ENCODE peak calls at places on chromosomes 2 and 18, in ten cellular contexts. One of them, this sample, is unnamed.

GRCh38 chr2:143160732-143161707 is 31.8 kb downstream of the ARHGAP15 start:
- DNase-seq in lower lobe of right lung: no peak
- DNase-seq in thoracic aorta: no peak
- DNase-seq in bronchial epithelial cell: no peak
- DNase-seq in astrocyte of the spinal cord: no peak
- DNase-seq in transverse colon: no peak
- DNase-seq in astrocyte: no peak
- DNase-seq in IMR-90: no peak
- DNase-seq in upper lobe of right lung: no peak
- DNase-seq in AG09319: no peak
- DNase-seq in this sample: no peak

GRCh38 chr2:7209776-7210555 is 292.8 kb downstream of the RNF144A start:
- DNase-seq in transverse colon: no peak
- DNase-seq in thoracic aorta: no peak
- DNase-seq in astrocyte of the spinal cord: peak; percentile 58
- DNase-seq in lower lobe of right lung: no peak
- DNase-seq in upper lobe of right lung: no peak
- DNase-seq in bronchial epithelial cell: no peak
- DNase-seq in IMR-90: peak; percentile 4
- DNase-seq in astrocyte: peak; percentile 89
- DNase-seq in AG09319: no peak
- DNase-seq in this sample: no peak

GRCh38 chr2:71223767-71224333 is 3.1 kb downstream of the PAIP2B start:
- DNase-seq in AG09319: peak; percentile 2
- DNase-seq in lower lobe of right lung: no peak
- DNase-seq in upper lobe of right lung: no peak
- DNase-seq in transverse colon: peak; percentile 64
- DNase-seq in IMR-90: peak; percentile 16
- DNase-seq in astrocyte of the spinal cord: peak; percentile 23
- DNase-seq in bronchial epithelial cell: peak; percentile 15
- DNase-seq in astrocyte: peak; percentile 7
- DNase-seq in thoracic aorta: no peak
- DNase-seq in this sample: no peak

GRCh38 chr2:62219407-62220159 is 23.7 kb downstream of the B3GNT2 start:
- DNase-seq in astrocyte: no peak
- DNase-seq in AG09319: no peak
- DNase-seq in astrocyte of the spinal cord: no peak
- DNase-seq in bronchial epithelial cell: no peak
- DNase-seq in upper lobe of right lung: no peak
- DNase-seq in lower lobe of right lung: no peak
- DNase-seq in transverse colon: no peak
- DNase-seq in IMR-90: no peak
- DNase-seq in thoracic aorta: no peak
- DNase-seq in this sample: no peak

GRCh38 chr18:7711495-7711894 is 144.4 kb downstream of the PTPRM start:
- DNase-seq in astrocyte: no peak
- DNase-seq in upper lobe of right lung: no peak
- DNase-seq in lower lobe of right lung: no peak
- DNase-seq in transverse colon: no peak
- DNase-seq in bronchial epithelial cell: no peak
- DNase-seq in AG09319: no peak
- DNase-seq in thoracic aorta: no peak
- DNase-seq in astrocyte of the spinal cord: no peak
- DNase-seq in IMR-90: no peak
- DNase-seq in this sample: no peak

GRCh38 chr2:101116348-101116747 is 34.8 kb downstream of the TBC1D8 start:
- DNase-seq in astrocyte of the spinal cord: no peak
- DNase-seq in thoracic aorta: no peak
- DNase-seq in transverse colon: no peak
- DNase-seq in astrocyte: no peak
- DNase-seq in lower lobe of right lung: no peak
- DNase-seq in bronchial epithelial cell: no peak
- DNase-seq in AG09319: no peak
- DNase-seq in upper lobe of right lung: no peak
- DNase-seq in IMR-90: no peak
- DNase-seq in this sample: no peak

GRCh38 chr2:155665704-155666103 is 666.8 kb downstream of the NR4A2 start:
- DNase-seq in IMR-90: no peak
- DNase-seq in transverse colon: no peak
- DNase-seq in AG09319: no peak
- DNase-seq in thoracic aorta: no peak
- DNase-seq in bronchial epithelial cell: no peak
- DNase-seq in astrocyte: no peak
- DNase-seq in astrocyte of the spinal cord: no peak
- DNase-seq in lower lobe of right lung: no peak
- DNase-seq in upper lobe of right lung: no peak
- DNase-seq in this sample: no peak

GRCh38 chr2:99615247-99615771 is 125.5 kb upstream of the REV1 start:
- DNase-seq in astrocyte of the spinal cord: no peak
- DNase-seq in IMR-90: no peak
- DNase-seq in bronchial epithelial cell: no peak
- DNase-seq in lower lobe of right lung: no peak
- DNase-seq in AG09319: no peak
- DNase-seq in thoracic aorta: no peak
- DNase-seq in astrocyte: no peak
- DNase-seq in transverse colon: no peak
- DNase-seq in upper lobe of right lung: no peak
- DNase-seq in this sample: no peak

GRCh38 chr2:9440058-9440727 is 16.7 kb downstream of the CPSF3 start:
- DNase-seq in transverse colon: no peak
- DNase-seq in lower lobe of right lung: no peak
- DNase-seq in IMR-90: peak; percentile 82
- DNase-seq in bronchial epithelial cell: peak; percentile 41
- DNase-seq in thoracic aorta: no peak
- DNase-seq in astrocyte: peak; percentile 57
- DNase-seq in AG09319: peak; percentile 14
- DNase-seq in astrocyte of the spinal cord: peak; percentile 37
- DNase-seq in upper lobe of right lung: no peak
- DNase-seq in this sample: no peak

GRCh38 chr18:477565-477964 is 22.9 kb downstream of the COLEC12 start:
- DNase-seq in thoracic aorta: no peak
- DNase-seq in astrocyte: no peak
- DNase-seq in lower lobe of right lung: no peak
- DNase-seq in AG09319: no peak
- DNase-seq in upper lobe of right lung: no peak
- DNase-seq in transverse colon: no peak
- DNase-seq in astrocyte of the spinal cord: no peak
- DNase-seq in IMR-90: no peak
- DNase-seq in bronchial epithelial cell: no peak
- DNase-seq in this sample: peak; percentile 43

GRCh38 chr2:15041429-15041837 is 408.9 kb downstream of the LRATD1 start:
- DNase-seq in astrocyte of the spinal cord: peak; percentile 23
- DNase-seq in lower lobe of right lung: no peak
- DNase-seq in IMR-90: peak; percentile 60
- DNase-seq in bronchial epithelial cell: no peak
- DNase-seq in astrocyte: peak; percentile 13
- DNase-seq in AG09319: no peak
- DNase-seq in transverse colon: peak; percentile 13
- DNase-seq in upper lobe of right lung: no peak
- DNase-seq in thoracic aorta: no peak
- DNase-seq in this sample: no peak

GRCh38 chr2:74816540-74817331 is 17.2 kb upstream of the HK2 start:
- DNase-seq in transverse colon: no peak
- DNase-seq in bronchial epithelial cell: no peak
- DNase-seq in upper lobe of right lung: no peak
- DNase-seq in IMR-90: no peak
- DNase-seq in lower lobe of right lung: no peak
- DNase-seq in AG09319: no peak
- DNase-seq in astrocyte: no peak
- DNase-seq in thoracic aorta: no peak
- DNase-seq in astrocyte of the spinal cord: no peak
- DNase-seq in this sample: no peak

GRCh38 chr2:190968522-190968921 is 45.4 kb downstream of the STAT1 start:
- DNase-seq in IMR-90: no peak
- DNase-seq in AG09319: no peak
- DNase-seq in transverse colon: no peak
- DNase-seq in bronchial epithelial cell: no peak
- DNase-seq in astrocyte: no peak
- DNase-seq in astrocyte of the spinal cord: no peak
- DNase-seq in upper lobe of right lung: no peak
- DNase-seq in lower lobe of right lung: no peak
- DNase-seq in thoracic aorta: no peak
- DNase-seq in this sample: no peak

GRCh38 chr2:27016801-27017325 is 15.9 kb upstream of the TMEM214 start:
- DNase-seq in lower lobe of right lung: peak; percentile 56
- DNase-seq in thoracic aorta: no peak
- DNase-seq in IMR-90: peak; percentile 77
- DNase-seq in astrocyte of the spinal cord: peak; percentile 74
- DNase-seq in bronchial epithelial cell: peak; percentile 48
- DNase-seq in upper lobe of right lung: no peak
- DNase-seq in astrocyte: peak; percentile 49
- DNase-seq in transverse colon: peak; percentile 66
- DNase-seq in AG09319: peak; percentile 42
- DNase-seq in this sample: peak; percentile 68

GRCh38 chr2:113273031-113273551 is 5.6 kb downstream of the PAX8 start:
- DNase-seq in astrocyte of the spinal cord: peak; percentile 62
- DNase-seq in bronchial epithelial cell: no peak
- DNase-seq in upper lobe of right lung: no peak
- DNase-seq in thoracic aorta: no peak
- DNase-seq in IMR-90: peak; percentile 47
- DNase-seq in lower lobe of right lung: no peak
- DNase-seq in transverse colon: no peak
- DNase-seq in astrocyte: no peak
- DNase-seq in AG09319: no peak
- DNase-seq in this sample: no peak
- TF ChIP-seq CTCF in astrocyte of the spinal cord: peak; percentile 48
- TF ChIP-seq CTCF in bronchial epithelial cell: peak; percentile 18
- TF ChIP-seq CTCF in upper lobe of right lung: peak; percentile 8
- TF ChIP-seq CTCF in thoracic aorta: no peak
- TF ChIP-seq CTCF in IMR-90: peak; percentile 10
- TF ChIP-seq CTCF in lower lobe of right lung: no peak
- TF ChIP-seq CTCF in transverse colon: no peak
- TF ChIP-seq CTCF in astrocyte: peak; percentile 16
- TF ChIP-seq CTCF in AG09319: no peak
- TF ChIP-seq CTCF in this sample: no peak

GRCh38 chr2:241481687-241482086 is 26.7 kb downstream of the STK25 start:
- DNase-seq in transverse colon: no peak
- DNase-seq in IMR-90: no peak
- DNase-seq in lower lobe of right lung: no peak
- DNase-seq in AG09319: no peak
- DNase-seq in astrocyte: no peak
- DNase-seq in upper lobe of right lung: no peak
- DNase-seq in bronchial epithelial cell: no peak
- DNase-seq in thoracic aorta: no peak
- DNase-seq in astrocyte of the spinal cord: no peak
- DNase-seq in this sample: no peak
- TF ChIP-seq CTCF in transverse colon: no peak
- TF ChIP-seq CTCF in IMR-90: no peak
- TF ChIP-seq CTCF in lower lobe of right lung: no peak
- TF ChIP-seq CTCF in AG09319: no peak
- TF ChIP-seq CTCF in astrocyte: no peak
- TF ChIP-seq CTCF in upper lobe of right lung: no peak
- TF ChIP-seq CTCF in bronchial epithelial cell: no peak
- TF ChIP-seq CTCF in thoracic aorta: no peak
- TF ChIP-seq CTCF in astrocyte of the spinal cord: no peak
- TF ChIP-seq CTCF in this sample: no peak

DNA sequence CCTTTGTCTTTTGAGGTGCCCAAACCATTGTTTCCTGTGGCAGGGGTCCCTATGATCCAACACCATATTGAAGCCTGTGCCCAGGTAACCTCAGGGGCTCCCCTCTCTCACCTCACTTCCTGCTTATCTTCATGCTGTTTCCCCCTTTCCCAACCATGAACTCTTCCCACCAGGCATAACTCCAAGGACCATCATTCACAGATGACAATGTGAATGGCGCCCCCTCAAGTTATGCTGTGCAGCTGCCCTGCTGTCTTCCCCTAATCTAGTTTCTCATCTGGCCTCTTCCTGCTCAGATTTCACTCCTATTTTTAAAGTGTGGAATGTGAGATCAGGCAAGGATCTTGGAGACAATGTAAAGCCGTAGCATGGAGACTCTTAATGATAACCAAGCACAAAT is 1.4 kb downstream of the GMPPA start:
- DNase-seq in transverse colon: no peak
- DNase-seq in astrocyte: peak; percentile 32
- DNase-seq in bronchial epithelial cell: no peak
- DNase-seq in upper lobe of right lung: no peak
- DNase-seq in AG09319: no peak
- DNase-seq in astrocyte of the spinal cord: no peak
- DNase-seq in lower lobe of right lung: no peak
- DNase-seq in thoracic aorta: no peak
- DNase-seq in IMR-90: peak; percentile 50
- DNase-seq in this sample: no peak
- TF ChIP-seq CTCF in transverse colon: no peak
- TF ChIP-seq CTCF in astrocyte: no peak
- TF ChIP-seq CTCF in bronchial epithelial cell: peak; percentile 7
- TF ChIP-seq CTCF in upper lobe of right lung: no peak
- TF ChIP-seq CTCF in AG09319: peak; percentile 33
- TF ChIP-seq CTCF in astrocyte of the spinal cord: peak; percentile 36
- TF ChIP-seq CTCF in lower lobe of right lung: no peak
- TF ChIP-seq CTCF in thoracic aorta: no peak
- TF ChIP-seq CTCF in IMR-90: peak; percentile 44
- TF ChIP-seq CTCF in this sample: no peak

DNA sequence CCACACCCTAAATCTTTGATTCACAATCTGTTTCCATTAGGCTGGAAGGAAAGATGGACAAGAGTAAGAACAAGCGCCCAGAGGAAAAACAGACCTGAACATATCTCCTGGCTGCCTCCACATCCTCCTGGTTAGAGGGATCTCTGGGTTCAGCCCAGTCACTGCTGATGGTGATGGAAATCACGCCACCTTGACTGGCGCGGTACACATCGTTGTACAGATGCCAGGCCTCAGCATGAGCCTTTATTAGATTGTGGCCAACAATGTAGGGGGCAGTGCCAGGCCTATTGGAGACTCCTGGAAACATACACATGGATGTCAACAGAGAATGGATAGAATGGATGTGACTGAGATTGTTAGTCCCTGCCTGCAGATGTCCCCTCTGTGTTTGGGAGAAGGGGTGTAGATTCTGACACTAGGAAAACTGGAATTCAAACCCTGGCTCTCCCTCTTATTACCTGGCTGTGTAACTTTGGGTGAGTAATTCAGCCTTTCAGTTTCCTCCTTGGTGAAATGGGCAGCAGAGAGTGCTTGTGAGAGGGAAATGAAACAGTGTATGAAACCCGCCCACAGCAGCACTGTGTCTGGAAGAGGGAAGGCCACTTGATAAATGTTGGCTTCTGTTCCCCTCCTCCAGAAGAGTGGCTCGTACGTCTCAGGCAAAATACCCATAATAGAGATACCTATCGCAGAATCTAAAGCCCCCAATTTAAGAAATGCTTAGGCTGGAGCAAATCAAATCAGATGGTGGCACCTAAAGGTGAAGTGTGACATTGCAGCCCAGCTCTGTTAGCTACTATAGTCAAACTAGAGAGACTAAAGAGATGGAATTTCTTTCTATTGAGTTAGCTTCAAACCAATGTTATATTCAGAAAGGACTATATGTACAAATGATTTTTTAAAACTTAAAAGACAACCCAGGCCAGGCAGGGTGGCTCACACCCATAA is 36.2 kb downstream of the LCT start:
- DNase-seq in bronchial epithelial cell: no peak
- DNase-seq in transverse colon: no peak
- DNase-seq in thoracic aorta: no peak
- DNase-seq in astrocyte of the spinal cord: no peak
- DNase-seq in AG09319: no peak
- DNase-seq in upper lobe of right lung: no peak
- DNase-seq in lower lobe of right lung: no peak
- DNase-seq in astrocyte: no peak
- DNase-seq in IMR-90: no peak
- DNase-seq in this sample: no peak
- TF ChIP-seq CTCF in bronchial epithelial cell: no peak
- TF ChIP-seq CTCF in transverse colon: no peak
- TF ChIP-seq CTCF in thoracic aorta: no peak
- TF ChIP-seq CTCF in astrocyte of the spinal cord: no peak
- TF ChIP-seq CTCF in AG09319: no peak
- TF ChIP-seq CTCF in upper lobe of right lung: no peak
- TF ChIP-seq CTCF in lower lobe of right lung: no peak
- TF ChIP-seq CTCF in astrocyte: no peak
- TF ChIP-seq CTCF in IMR-90: no peak
- TF ChIP-seq CTCF in this sample: no peak